ENCODE peak calls at places on chromosomes 1 and 21, in four cellular contexts. One of them, this sample, is unnamed.

GRCh38 chr1:185824106-185824505 is 89.9 kb downstream of the HMCN1 start:
- DNase-seq in AG04449: no peak
- DNase-seq in cardiac fibroblast: no peak
- DNase-seq in breast epithelium: no peak
- DNase-seq in this sample: no peak

GRCh38 chr1:93839307-93839706 is 39.7 kb downstream of the DNTTIP2 start:
- DNase-seq in breast epithelium: no peak
- DNase-seq in cardiac fibroblast: peak
- DNase-seq in AG04449: no peak
- DNase-seq in this sample: peak

GRCh38 chr1:223472057-223472456 is 78.8 kb downstream of the CCDC185 start:
- DNase-seq in breast epithelium: no peak
- DNase-seq in AG04449: no peak
- DNase-seq in cardiac fibroblast: no peak
- DNase-seq in this sample: no peak

GRCh38 chr1:81681104-81681503 is 119.6 kb upstream of the ADGRL2 start:
- DNase-seq in cardiac fibroblast: no peak
- DNase-seq in breast epithelium: no peak
- DNase-seq in AG04449: no peak
- DNase-seq in this sample: no peak

GRCh38 chr1:55081905-55082296 is 42.6 kb downstream of the PCSK9 start:
- DNase-seq in cardiac fibroblast: peak
- DNase-seq in breast epithelium: no peak
- DNase-seq in AG04449: no peak
- DNase-seq in this sample: no peak

GRCh38 chr1:147539122-147539575 is 2.2 kb upstream of the BCL9 start:
- DNase-seq in AG04449: peak
- DNase-seq in cardiac fibroblast: peak
- DNase-seq in breast epithelium: no peak
- DNase-seq in this sample: peak

GRCh38 chr21:38626311-38626710 is 128.0 kb upstream of the ERG start:
- DNase-seq in breast epithelium: no peak
- DNase-seq in cardiac fibroblast: no peak
- DNase-seq in AG04449: no peak
- DNase-seq in this sample: no peak

GRCh38 chr1:226863446-226863845 is 7.0 kb upstream of the PSEN2 start:
- DNase-seq in AG04449: no peak
- DNase-seq in cardiac fibroblast: peak
- DNase-seq in breast epithelium: no peak
- DNase-seq in this sample: peak

GRCh38 chr1:44250113-44250781 is 37.0 kb downstream of the DMAP1 start:
- DNase-seq in breast epithelium: no peak
- DNase-seq in cardiac fibroblast: peak
- DNase-seq in AG04449: no peak
- DNase-seq in this sample: no peak

GRCh38 chr1:195591917-195592672 is 1016.1 kb downstream of the KCNT2 start:
- DNase-seq in cardiac fibroblast: no peak
- DNase-seq in AG04449: no peak
- DNase-seq in breast epithelium: no peak
- DNase-seq in this sample: peak

GRCh38 chr1:15226626-15227286 is 20.3 kb upstream of the FHAD1 start:
- DNase-seq in AG04449: no peak
- DNase-seq in breast epithelium: no peak
- DNase-seq in cardiac fibroblast: no peak
- DNase-seq in this sample: no peak

GRCh38 chr1:66331641-66332523 is 202.1 kb upstream of the SGIP1 start:
- DNase-seq in AG04449: peak
- DNase-seq in cardiac fibroblast: peak
- DNase-seq in breast epithelium: no peak
- DNase-seq in this sample: peak

GRCh38 chr1:187839873-187840272 is 1011.1 kb downstream of the PLA2G4A start:
- DNase-seq in cardiac fibroblast: no peak
- DNase-seq in AG04449: no peak
- DNase-seq in breast epithelium: no peak
- DNase-seq in this sample: no peak

GRCh38 chr1:6646499-6647148 is 22.0 kb downstream of the THAP3 start:
- DNase-seq in cardiac fibroblast: peak
- DNase-seq in breast epithelium: no peak
- DNase-seq in AG04449: peak
- DNase-seq in this sample: no peak

GRCh38 chr21:28068455-28069358 is 924.0 kb downstream of the LTN1 start:
- DNase-seq in cardiac fibroblast: no peak
- DNase-seq in AG04449: no peak
- DNase-seq in breast epithelium: no peak
- DNase-seq in this sample: no peak

GRCh38 chr21:39006653-39007417 is 176.4 kb downstream of the PSMG1 start:
- DNase-seq in AG04449: no peak
- DNase-seq in breast epithelium: no peak
- DNase-seq in cardiac fibroblast: peak
- DNase-seq in this sample: no peak

GRCh38 chr1:202716654-202717053 is 6.4 kb upstream of the SYT2 start:
- DNase-seq in cardiac fibroblast: no peak
- DNase-seq in breast epithelium: no peak
- DNase-seq in AG04449: no peak
- DNase-seq in this sample: no peak

GRCh38 chr1:107432108-107432507 is 291.3 kb downstream of the NTNG1 start:
- DNase-seq in breast epithelium: no peak
- DNase-seq in cardiac fibroblast: no peak
- DNase-seq in AG04449: no peak
- DNase-seq in this sample: no peak

GRCh38 chr1:217272385-217272784 is 358.5 kb downstream of the GPATCH2 start:
- DNase-seq in cardiac fibroblast: peak
- DNase-seq in AG04449: no peak
- DNase-seq in breast epithelium: no peak
- DNase-seq in this sample: peak

GRCh38 chr1:246214708-246215504 is 292.2 kb downstream of the SMYD3 start:
- DNase-seq in breast epithelium: no peak
- DNase-seq in cardiac fibroblast: peak
- DNase-seq in AG04449: peak
- DNase-seq in this sample: no peak

GRCh38 chr1:26702680-26703038 is 6.8 kb downstream of the ARID1A start:
- DNase-seq in AG04449: no peak
- DNase-seq in cardiac fibroblast: no peak
- DNase-seq in breast epithelium: no peak
- DNase-seq in this sample: no peak

GRCh38 chr1:1236945-1237873 is 5.2 kb downstream of the B3GALT6 start:
- DNase-seq in cardiac fibroblast: no peak
- DNase-seq in AG04449: no peak
- DNase-seq in breast epithelium: no peak
- DNase-seq in this sample: no peak

GRCh38 chr1:1237874-1238701 is 6.1 kb downstream of the B3GALT6 start:
- DNase-seq in breast epithelium: peak
- DNase-seq in AG04449: no peak
- DNase-seq in cardiac fibroblast: no peak
- DNase-seq in this sample: no peak

GRCh38 chr1:1234180-1234808 is 2.3 kb downstream of the B3GALT6 start:
- DNase-seq in cardiac fibroblast: no peak
- DNase-seq in AG04449: no peak
- DNase-seq in breast epithelium: no peak
- DNase-seq in this sample: no peak

GRCh38 chr1:1235016-1235744 is 3.1 kb downstream of the B3GALT6 start:
- DNase-seq in AG04449: no peak
- DNase-seq in cardiac fibroblast: no peak
- DNase-seq in breast epithelium: no peak
- DNase-seq in this sample: no peak

DNA sequence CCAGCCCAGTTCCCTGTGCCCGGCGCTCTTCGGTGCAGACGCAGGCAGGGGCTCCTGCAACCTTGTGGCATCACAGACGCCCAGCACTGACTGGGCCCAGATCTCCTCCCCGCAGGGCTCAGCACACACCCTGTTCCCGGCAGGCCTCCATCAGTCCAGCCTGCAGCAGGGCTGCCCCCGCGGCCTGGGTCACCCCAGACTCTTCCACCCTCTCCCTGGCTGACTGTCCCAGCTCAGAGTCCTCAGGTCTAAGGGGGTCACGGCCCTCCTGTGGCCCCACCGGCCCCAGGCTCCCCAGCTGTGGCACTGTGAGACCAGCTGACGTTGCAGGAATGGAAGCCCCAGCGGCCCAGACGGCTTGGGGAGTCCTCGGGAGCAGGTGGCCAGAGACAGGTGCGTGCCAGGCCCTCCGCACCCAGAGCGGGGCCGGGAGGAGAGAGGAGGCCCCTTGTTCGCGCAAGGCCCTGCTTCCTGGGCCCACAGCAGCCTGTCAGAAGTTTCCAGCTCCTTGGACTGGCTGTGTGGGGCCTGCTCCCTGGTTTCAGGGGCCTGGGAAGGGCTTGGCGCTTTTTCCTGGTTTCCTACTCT is 4.2 kb downstream of the B3GALT6 start:
- DNase-seq in cardiac fibroblast: no peak
- DNase-seq in breast epithelium: no peak
- DNase-seq in AG04449: no peak
- DNase-seq in this sample: no peak
- H3K4me3 ChIP-seq in cardiac fibroblast: no peak
- H3K4me3 ChIP-seq in breast epithelium: no peak
- H3K4me3 ChIP-seq in AG04449: no peak
- H3K4me3 ChIP-seq in this sample: no peak

GRCh38 chr1:184110253-184111204 is 59.0 kb downstream of the TSEN15 start:
- DNase-seq in AG04449: no peak
- DNase-seq in cardiac fibroblast: no peak
- DNase-seq in breast epithelium: no peak
- DNase-seq in this sample: no peak
- TF ChIP-seq CTCF in AG04449: no peak
- TF ChIP-seq CTCF in cardiac fibroblast: no peak
- TF ChIP-seq CTCF in breast epithelium: no peak
- TF ChIP-seq CTCF in this sample: peak

DNA sequence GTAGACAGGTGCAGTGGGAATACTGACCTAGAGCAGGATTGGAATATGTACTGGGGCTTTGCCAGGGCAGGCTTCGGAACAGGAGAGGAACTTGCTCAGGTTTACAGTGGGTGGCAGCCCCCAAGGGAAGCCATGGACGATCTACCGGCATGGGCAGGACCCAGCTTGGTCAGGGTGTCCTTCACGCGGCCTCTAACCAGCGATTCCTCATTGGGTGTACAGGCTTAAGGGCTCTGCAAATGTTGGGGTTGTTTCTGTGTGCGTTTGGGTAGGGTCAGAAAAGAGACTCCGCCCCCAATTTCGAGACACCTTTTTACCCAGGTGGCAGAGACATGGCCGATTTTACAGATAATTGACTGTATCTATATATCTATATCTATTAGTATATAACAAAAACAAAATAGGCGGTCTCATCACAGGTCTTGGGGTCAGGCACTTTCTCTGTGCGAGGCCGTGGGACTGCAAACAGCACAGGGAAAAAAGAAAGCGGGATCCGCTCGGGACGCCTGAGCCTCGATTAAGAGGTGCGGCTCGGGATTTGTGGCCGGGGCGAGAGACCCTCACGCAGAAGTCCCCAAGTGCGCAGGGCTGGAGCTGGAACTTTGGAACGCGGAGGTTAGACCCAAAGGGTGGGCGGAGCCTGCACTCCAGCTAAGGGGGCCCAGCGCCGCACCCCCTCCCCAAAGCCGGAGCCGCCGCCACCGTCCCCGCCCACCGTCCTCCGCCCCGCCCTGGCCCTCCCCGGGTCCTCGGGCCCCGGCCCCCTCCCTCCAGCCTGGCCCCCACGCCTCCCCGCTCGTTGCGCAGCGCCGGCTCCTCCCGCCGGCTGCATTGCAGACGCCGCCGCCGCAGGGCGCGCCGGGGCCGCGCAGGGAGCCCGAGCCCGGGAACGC is 67.5 kb upstream of the VAMP3 start:
- DNase-seq in cardiac fibroblast: no peak
- DNase-seq in breast epithelium: no peak
- DNase-seq in AG04449: no peak
- DNase-seq in this sample: no peak
- H3K4me3 ChIP-seq in cardiac fibroblast: no peak
- H3K4me3 ChIP-seq in breast epithelium: peak
- H3K4me3 ChIP-seq in AG04449: no peak
- H3K4me3 ChIP-seq in this sample: no peak

DNA sequence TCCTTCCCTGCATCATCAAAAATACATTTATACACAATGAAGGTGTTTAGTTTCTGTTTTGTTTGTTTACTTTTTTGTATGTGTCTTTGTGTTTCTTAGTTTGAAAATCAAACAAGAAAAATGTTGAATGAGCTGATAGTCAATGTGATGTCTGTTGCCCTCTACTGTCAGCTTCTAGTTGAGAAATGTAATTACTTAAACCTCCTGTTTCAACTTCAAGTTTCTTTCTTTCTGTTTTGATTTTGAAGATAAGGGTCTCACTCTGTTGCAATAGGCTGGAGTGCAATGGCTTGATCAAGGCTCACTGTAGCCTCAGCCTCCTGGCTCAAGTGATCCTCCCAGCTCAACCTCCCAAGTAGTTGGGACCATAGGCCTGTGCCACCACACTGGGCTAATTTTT is 37.5 kb downstream of the SPTA1 start:
- DNase-seq in AG04449: no peak
- DNase-seq in breast epithelium: no peak
- DNase-seq in cardiac fibroblast: no peak
- DNase-seq in this sample: no peak
- TF ChIP-seq CTCF in AG04449: no peak
- TF ChIP-seq CTCF in breast epithelium: no peak
- TF ChIP-seq CTCF in cardiac fibroblast: no peak
- TF ChIP-seq CTCF in this sample: peak

GRCh38 chr1:92831762-92832536 is at the start of gene RPL5:
- DNase-seq in AG04449: peak
- DNase-seq in cardiac fibroblast: peak
- DNase-seq in breast epithelium: peak
- DNase-seq in this sample: peak
- H3K4me3 ChIP-seq in AG04449: peak
- H3K4me3 ChIP-seq in cardiac fibroblast: peak
- H3K4me3 ChIP-seq in breast epithelium: peak
- H3K4me3 ChIP-seq in this sample: peak

GRCh38 chr1:160400646-160401486 is 502 bp downstream of the VANGL2 start:
- DNase-seq in cardiac fibroblast: no peak
- DNase-seq in AG04449: no peak
- DNase-seq in breast epithelium: no peak
- DNase-seq in this sample: no peak
- TF ChIP-seq CTCF in cardiac fibroblast: no peak
- TF ChIP-seq CTCF in AG04449: no peak
- TF ChIP-seq CTCF in breast epithelium: no peak
- TF ChIP-seq CTCF in this sample: no peak

GRCh38 chr1:37047487-37047886 is 13.2 kb upstream of the GRIK3 start:
- DNase-seq in cardiac fibroblast: no peak
- DNase-seq in AG04449: no peak
- DNase-seq in breast epithelium: no peak
- DNase-seq in this sample: no peak

GRCh38 chr1:37041483-37041882 is 7.2 kb upstream of the GRIK3 start:
- DNase-seq in AG04449: no peak
- DNase-seq in cardiac fibroblast: no peak
- DNase-seq in breast epithelium: no peak
- DNase-seq in this sample: no peak

GRCh38 chr1:37042506-37042905 is 8.2 kb upstream of the GRIK3 start:
- DNase-seq in breast epithelium: no peak
- DNase-seq in cardiac fibroblast: no peak
- DNase-seq in AG04449: no peak
- DNase-seq in this sample: no peak

GRCh38 chr1:37040773-37041172 is 6.5 kb upstream of the GRIK3 start:
- DNase-seq in AG04449: no peak
- DNase-seq in cardiac fibroblast: no peak
- DNase-seq in breast epithelium: no peak
- DNase-seq in this sample: no peak

GRCh38 chr1:37043101-37043500 is 8.8 kb upstream of the GRIK3 start:
- DNase-seq in AG04449: no peak
- DNase-seq in cardiac fibroblast: no peak
- DNase-seq in breast epithelium: no peak
- DNase-seq in this sample: no peak
- H3K4me3 ChIP-seq in AG04449: no peak
- H3K4me3 ChIP-seq in cardiac fibroblast: no peak
- H3K4me3 ChIP-seq in breast epithelium: no peak
- H3K4me3 ChIP-seq in this sample: no peak

This sample was measured in epithelial cell of proximal tubule.